ENCODE peak calls at places on chromosomes 16 and 17, in four cellular contexts. J is NCI-H1417, E is thoracic aorta, Q is spleen. M is an unnamed sample.

GRCh38 chr16:2149630-2150417 is 1.4 kb downstream of the RAB26 start:
- DNase-seq in J (no peak), E (no peak), Q (peak; percentile 69), M (no peak)

GRCh38 chr16:22001591-22001990 is 675 bp upstream of the PDZD9 start:
- DNase-seq in J (no peak), E (no peak), Q (no peak), M (no peak)

GRCh38 chr17:77962349-77962748 is 3.8 kb downstream of the TNRC6C start:
- DNase-seq in J (no peak), E (no peak), Q (no peak), M (no peak)

GRCh38 chr16:70563571-70563970 is 40.0 kb downstream of the SF3B3 start:
- DNase-seq in J (no peak), E (no peak), Q (no peak), M (no peak)

GRCh38 chr16:22732315-22732840 is 81.6 kb upstream of the HS3ST2 start:
- DNase-seq in J (no peak), E (no peak), Q (no peak), M (no peak)

GRCh38 chr17:57965521-57966160 is 10.4 kb upstream of the CUEDC1 start:
- DNase-seq in J (no peak), E (no peak), Q (no peak), M (no peak)

GRCh38 chr17:56678249-56679144 is 85.0 kb downstream of the NOG start:
- DNase-seq in J (peak; percentile 12), E (no peak), Q (no peak), M (no peak)

GRCh38 chr17:28030386-28030785 is 12.1 kb upstream of the NLK start:
- DNase-seq in J (peak; percentile 65), E (no peak), Q (no peak), M (no peak)

GRCh38 chr16:49275870-49276269 is 5.8 kb downstream of the CBLN1 start:
- DNase-seq in J (no peak), E (no peak), Q (no peak), M (no peak)

GRCh38 chr17:151886-152859 is 14.8 kb downstream of the SCGB1C2 start:
- DNase-seq in J (no peak), E (no peak), Q (peak; percentile 35), M (peak; percentile 17)

GRCh38 chr16:85350973-85351372 is 238.7 kb upstream of the CIBAR2 start:
- DNase-seq in J (peak; percentile 74), E (peak; percentile 90), Q (no peak), M (no peak)

GRCh38 chr17:76696763-76697701 is 13.7 kb downstream of the MXRA7 start:
- DNase-seq in J (no peak), E (no peak), Q (peak; percentile 88), M (no peak)

GRCh38 chr16:81201267-81201666 is 37.2 kb upstream of the BCO1 start:
- DNase-seq in J (no peak), E (no peak), Q (no peak), M (no peak)

GRCh38 chr17:72259977-72260376 is 139.2 kb downstream of the SOX9 start:
- DNase-seq in J (no peak), E (no peak), Q (no peak), M (no peak)

M was measured in omental fat pad.